ENCODE peak calls at places on chromosomes 6 and 20, in nine cellular contexts. F is mammary epithelial cell; A is CD8-positive, alpha-beta T cell; X is PC-3; B is cardiac muscle cell; V is CD4-positive, CD25-positive, alpha-beta regulatory T cell; L is left lung; P is IMR-90; S is gastrocnemius medialis. O is an unnamed sample.

GRCh38 chr6:90973158-90973557 is 386.3 kb upstream of the MAP3K7 start:
- DNase-seq in F (no peak), A (no peak), X (no peak), B (no peak), V (no peak), L (no peak), P (no peak), S (no peak), O (no peak)

GRCh38 chr6:39808934-39809333 is 16.8 kb downstream of the DAAM2 start:
- DNase-seq in F (no peak), A (no peak), X (no peak), B (no peak), V (no peak), L (peak; percentile 62), P (no peak), S (no peak), O (no peak)

GRCh38 chr6:24330137-24330732 is 27.6 kb downstream of the DCDC2 start:
- DNase-seq in F (peak; percentile 43), A (no peak), X (no peak), B (no peak), V (no peak), L (no peak), P (no peak), S (no peak), O (no peak)

GRCh38 chr20:50930139-50931047 is 844 bp downstream of the ADNP start:
- DNase-seq in F (no peak), A (no peak), X (no peak), B (peak; percentile 49), V (peak; percentile 38), L (peak; percentile 38), P (no peak), S (no peak), O (peak; percentile 63)

GRCh38 chr20:46222521-46223007 is 85.7 kb downstream of the CDH22 start:
- DNase-seq in F (no peak), A (no peak), X (no peak), B (peak; percentile 87), V (no peak), L (no peak), P (no peak), S (peak; percentile 93), O (no peak)

GRCh38 chr6:83853178-83853967 is at the start of gene RIPPLY2:
- DNase-seq in F (peak; percentile 32), A (no peak), X (no peak), B (peak; percentile 64), V (peak; percentile 12), L (no peak), P (peak; percentile 20), S (no peak), O (peak; percentile 18)

GRCh38 chr6:15526129-15526764 is 136.6 kb downstream of the DTNBP1 start:
- DNase-seq in F (no peak), A (peak; percentile 47), X (no peak), B (no peak), V (no peak), L (no peak), P (no peak), S (peak; percentile 76), O (no peak)

GRCh38 chr6:33023536-33023935 is 14.1 kb upstream of the HLA-DOA start:
- DNase-seq in F (no peak), A (no peak), X (no peak), B (no peak), V (no peak), L (no peak), P (no peak), S (no peak), O (no peak)

GRCh38 chr20:5718896-5719595 is 31.2 kb upstream of the SHLD1 start:
- DNase-seq in F (no peak), A (no peak), X (no peak), B (no peak), V (no peak), L (no peak), P (no peak), S (peak; percentile 72), O (no peak)

GRCh38 chr6:150592377-150592995 is 7.2 kb upstream of the PLEKHG1 start:
- DNase-seq in F (no peak), A (no peak), X (no peak), B (no peak), V (no peak), L (no peak), P (no peak), S (no peak), O (no peak)

GRCh38 chr6:9481292-9482029 is 933.4 kb downstream of the TFAP2A start:
- DNase-seq in F (no peak), A (no peak), X (peak; percentile 62), B (no peak), V (no peak), L (no peak), P (peak; percentile 79), S (no peak), O (no peak)

GRCh38 chr20:20630551-20630950 is 81.9 kb downstream of the RALGAPA2 start:
- DNase-seq in F (peak; percentile 30), A (no peak), X (peak; percentile 41), B (no peak), V (no peak), L (no peak), P (no peak), S (no peak), O (no peak)

DNA sequence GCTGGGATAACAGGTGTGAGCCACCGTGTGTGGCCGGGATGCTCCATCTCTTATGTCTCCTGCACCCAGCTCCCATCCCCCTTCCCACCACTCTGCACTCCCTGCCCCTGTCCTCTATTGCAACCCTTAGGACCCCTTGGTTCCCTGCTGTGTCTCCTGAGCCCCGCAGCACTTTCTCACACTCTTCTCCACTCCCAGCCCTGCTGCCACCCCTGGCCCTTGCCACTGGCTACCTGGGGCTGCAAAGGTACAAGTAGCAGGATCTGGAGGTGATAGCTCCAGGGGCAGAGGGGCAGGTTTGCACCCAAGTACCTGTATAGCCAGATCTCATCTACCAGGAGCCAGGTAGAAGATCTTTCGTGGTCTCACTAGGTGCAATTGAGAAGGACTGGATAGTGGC is 6.6 kb upstream of the CPXM1 start:
- DNase-seq in F (no peak), A (no peak), X (no peak), B (no peak), V (no peak), L (no peak), P (no peak), S (no peak), O (no peak)
- H3K27me3 ChIP-seq in F (peaks cover 7% of the 10 kb centered on the region), A (no peaks in the 10 kb centered on the region), X (no peaks in the 10 kb centered on the region), B (peaks cover 76% of the 10 kb centered on the region), V (peaks cover 10% of the 10 kb centered on the region), L (peaks cover 40% of the 10 kb centered on the region), P (peaks cover 50% of the 10 kb centered on the region), S (peaks cover 66% of the 10 kb centered on the region), O (no peaks in the 10 kb centered on the region)

GRCh38 chr20:49460131-49460530 is 22.3 kb downstream of the KCNB1 start:
- DNase-seq in F (no peak), A (no peak), X (no peak), B (no peak), V (no peak), L (no peak), P (no peak), S (no peak), O (no peak)
- H3K27me3 ChIP-seq in F (peaks cover 6% of the 10 kb centered on the region), A (no peaks in the 10 kb centered on the region), X (peaks cover 24% of the 10 kb centered on the region), B (no peaks in the 10 kb centered on the region), V (no peaks in the 10 kb centered on the region), L (no peaks in the 10 kb centered on the region), P (peaks cover 50% of the 10 kb centered on the region), S (no peaks in the 10 kb centered on the region), O (peaks cover 18% of the 10 kb centered on the region)

GRCh38 chr20:24470031-24470781 is 777 bp downstream of the SYNDIG1 start:
- DNase-seq in F (peak; percentile 57), A (no peak), X (no peak), B (peak; percentile 54), V (no peak), L (no peak), P (no peak), S (no peak), O (no peak)
- H3K27me3 ChIP-seq in F (no peaks in the 10 kb centered on the region), A (peaks cover 12% of the 10 kb centered on the region), X (peaks cover 93% of the 10 kb centered on the region), B (peaks cover 54% of the 10 kb centered on the region), V (peaks cover 6% of the 10 kb centered on the region), L (peaks cover 42% of the 10 kb centered on the region), P (peaks cover 36% of the 10 kb centered on the region), S (peaks cover 38% of the 10 kb centered on the region), O (no peaks in the 10 kb centered on the region)

GRCh38 chr6:36128073-36128472 is 2.2 kb upstream of the MAPK13 start:
- DNase-seq in F (no peak), A (no peak), X (no peak), B (no peak), V (no peak), L (no peak), P (no peak), S (no peak), O (no peak)

GRCh38 chr6:36130672-36131516 is 581 bp downstream of the MAPK13 start:
- DNase-seq in F (no peak), A (peak; percentile 73), X (peak; percentile 60), B (no peak), V (peak; percentile 78), L (peak; percentile 74), P (no peak), S (peak; percentile 18), O (no peak)

GRCh38 chr6:36128793-36129192 is 1.5 kb upstream of the MAPK13 start:
- DNase-seq in F (no peak), A (no peak), X (no peak), B (no peak), V (no peak), L (no peak), P (no peak), S (no peak), O (no peak)

GRCh38 chr6:36131517-36132220 is 1.4 kb downstream of the MAPK13 start:
- DNase-seq in F (no peak), A (peak; percentile 57), X (peak; percentile 51), B (peak; percentile 31), V (peak; percentile 88), L (no peak), P (peak; percentile 80), S (peak; percentile 12), O (peak; percentile 80)

DNA sequence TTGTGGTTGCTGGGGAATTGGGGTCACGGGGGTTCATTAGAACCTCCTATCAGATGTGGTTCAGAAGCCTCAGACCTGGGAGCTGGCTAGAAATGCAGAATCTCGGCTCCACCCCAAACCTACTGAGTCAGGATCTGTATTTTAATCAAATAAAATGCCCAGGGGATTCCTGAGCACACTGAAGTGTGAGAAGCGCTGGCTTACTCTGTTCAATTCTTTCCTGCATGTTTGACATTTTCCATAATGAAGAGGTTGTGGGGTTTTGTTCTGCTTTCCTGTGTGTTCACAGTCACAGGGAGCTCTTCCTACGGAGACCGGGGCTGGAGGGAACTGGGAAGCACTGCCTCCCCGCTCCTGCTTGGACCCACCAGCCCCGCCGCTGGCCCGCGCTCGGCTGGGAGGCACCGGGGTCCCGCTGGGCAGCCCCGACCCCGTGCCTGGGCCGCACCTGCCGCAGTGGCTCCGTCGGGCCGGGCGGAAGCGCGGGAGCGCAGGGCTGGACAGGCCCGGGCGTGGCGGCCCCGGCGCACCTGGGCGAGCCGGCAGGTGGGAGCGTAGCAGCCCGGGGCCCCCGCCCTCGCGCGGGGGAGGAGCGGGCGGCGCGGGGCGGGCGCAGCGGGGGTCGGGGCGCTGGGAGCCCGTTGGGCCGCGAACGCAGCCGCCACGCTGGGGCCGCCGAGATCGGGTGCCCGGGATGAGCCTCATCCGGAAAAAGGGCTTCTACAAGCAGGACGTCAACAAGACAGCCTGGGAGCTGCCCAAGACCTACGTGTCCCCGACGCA is at the start of gene MAPK13:
- DNase-seq in F (no peak), A (peak; percentile 67), X (peak; percentile 58), B (no peak), V (peak; percentile 50), L (no peak), P (peak; percentile 40), S (peak; percentile 7), O (no peak)
- H3K27me3 ChIP-seq in F (no peaks in the 10 kb centered on the region), A (no peaks in the 10 kb centered on the region), X (no peaks in the 10 kb centered on the region), B (peaks cover 26% of the 10 kb centered on the region), V (no peaks in the 10 kb centered on the region), L (no peaks in the 10 kb centered on the region), P (no peaks in the 10 kb centered on the region), S (peaks cover 23% of the 10 kb centered on the region), O (no peaks in the 10 kb centered on the region)